ENCODE peak calls at places on chromosome 17, in five cellular contexts. One of them, this sample, is unnamed.

GRCh38 chr17:74151551-74152315 is 51.7 kb upstream of the RPL38 start:
- DNase-seq in CD8-positive, alpha-beta T cell: no peak
- DNase-seq in A673: no peak
- DNase-seq in CD4-positive, CD25-positive, alpha-beta regulatory T cell: no peak
- DNase-seq in mammary epithelial cell: no peak
- DNase-seq in this sample: no peak

GRCh38 chr17:75959839-75960511 is 19.0 kb downstream of the ACOX1 start:
- DNase-seq in CD8-positive, alpha-beta T cell: no peak
- DNase-seq in mammary epithelial cell: no peak
- DNase-seq in A673: no peak
- DNase-seq in CD4-positive, CD25-positive, alpha-beta regulatory T cell: no peak
- DNase-seq in this sample: no peak

GRCh38 chr17:18857864-18858566 is at the start of gene PRPSAP2:
- DNase-seq in CD8-positive, alpha-beta T cell: peak; percentile 82
- DNase-seq in A673: peak; percentile 97
- DNase-seq in CD4-positive, CD25-positive, alpha-beta regulatory T cell: peak; percentile 92
- DNase-seq in mammary epithelial cell: peak; percentile 89
- DNase-seq in this sample: peak; percentile 95

GRCh38 chr17:50064253-50064991 is 8.5 kb downstream of the ITGA3 start:
- DNase-seq in A673: peak; percentile 65
- DNase-seq in CD4-positive, CD25-positive, alpha-beta regulatory T cell: no peak
- DNase-seq in CD8-positive, alpha-beta T cell: no peak
- DNase-seq in mammary epithelial cell: peak; percentile 96
- DNase-seq in this sample: no peak

GRCh38 chr17:60641810-60642220 is 35.8 kb upstream of the BCAS3 start:
- DNase-seq in CD8-positive, alpha-beta T cell: no peak
- DNase-seq in A673: peak; percentile 90
- DNase-seq in mammary epithelial cell: peak; percentile 59
- DNase-seq in CD4-positive, CD25-positive, alpha-beta regulatory T cell: peak; percentile 48
- DNase-seq in this sample: peak; percentile 61

GRCh38 chr17:81044764-81045589 is 10.0 kb downstream of the BAIAP2 start:
- DNase-seq in mammary epithelial cell: peak; percentile 66
- DNase-seq in CD8-positive, alpha-beta T cell: no peak
- DNase-seq in A673: peak; percentile 33
- DNase-seq in CD4-positive, CD25-positive, alpha-beta regulatory T cell: no peak
- DNase-seq in this sample: peak; percentile 85

GRCh38 chr17:21042434-21043295 is at the start of gene USP22:
- DNase-seq in A673: no peak
- DNase-seq in CD8-positive, alpha-beta T cell: no peak
- DNase-seq in mammary epithelial cell: no peak
- DNase-seq in CD4-positive, CD25-positive, alpha-beta regulatory T cell: no peak
- DNase-seq in this sample: peak; percentile 95

GRCh38 chr17:45222273-45222993 is 748 bp downstream of the FMNL1 start:
- DNase-seq in A673: no peak
- DNase-seq in CD8-positive, alpha-beta T cell: no peak
- DNase-seq in mammary epithelial cell: no peak
- DNase-seq in CD4-positive, CD25-positive, alpha-beta regulatory T cell: no peak
- DNase-seq in this sample: no peak

GRCh38 chr17:69810326-69811035 is 264.5 kb upstream of the KCNJ16 start:
- DNase-seq in A673: no peak
- DNase-seq in CD4-positive, CD25-positive, alpha-beta regulatory T cell: no peak
- DNase-seq in mammary epithelial cell: peak; percentile 41
- DNase-seq in CD8-positive, alpha-beta T cell: no peak
- DNase-seq in this sample: no peak

GRCh38 chr17:34865696-34866095 is 95.6 kb downstream of the CCT6B start:
- DNase-seq in CD4-positive, CD25-positive, alpha-beta regulatory T cell: no peak
- DNase-seq in A673: no peak
- DNase-seq in mammary epithelial cell: no peak
- DNase-seq in CD8-positive, alpha-beta T cell: no peak
- DNase-seq in this sample: no peak

GRCh38 chr17:52138350-52138749 is 20.2 kb downstream of the CA10 start:
- DNase-seq in A673: no peak
- DNase-seq in mammary epithelial cell: peak; percentile 73
- DNase-seq in CD4-positive, CD25-positive, alpha-beta regulatory T cell: no peak
- DNase-seq in CD8-positive, alpha-beta T cell: no peak
- DNase-seq in this sample: no peak

GRCh38 chr17:14048169-14048568 is 21.1 kb upstream of the COX10 start:
- DNase-seq in A673: peak; percentile 27
- DNase-seq in CD4-positive, CD25-positive, alpha-beta regulatory T cell: peak; percentile 13
- DNase-seq in mammary epithelial cell: no peak
- DNase-seq in CD8-positive, alpha-beta T cell: no peak
- DNase-seq in this sample: no peak

GRCh38 chr17:31394544-31394943 is 3.1 kb downstream of the RAB11FIP4 start:
- DNase-seq in CD8-positive, alpha-beta T cell: no peak
- DNase-seq in CD4-positive, CD25-positive, alpha-beta regulatory T cell: peak; percentile 27
- DNase-seq in mammary epithelial cell: no peak
- DNase-seq in A673: peak; percentile 54
- DNase-seq in this sample: peak; percentile 24

GRCh38 chr17:57577751-57578607 is 167.1 kb downstream of the CCDC182 start:
- DNase-seq in A673: peak; percentile 91
- DNase-seq in CD4-positive, CD25-positive, alpha-beta regulatory T cell: no peak
- DNase-seq in CD8-positive, alpha-beta T cell: no peak
- DNase-seq in mammary epithelial cell: peak; percentile 55
- DNase-seq in this sample: no peak
- H3K27ac ChIP-seq in A673: peak overlapping the region; percentile 55
- H3K27ac ChIP-seq in CD4-positive, CD25-positive, alpha-beta regulatory T cell: no peak overlapping the region
- H3K27ac ChIP-seq in CD8-positive, alpha-beta T cell: no peak overlapping the region
- H3K27ac ChIP-seq in mammary epithelial cell: no peak overlapping the region
- H3K27ac ChIP-seq in this sample: no peak overlapping the region

GRCh38 chr17:78724544-78724943 is 57.5 kb downstream of the CYTH1 start:
- DNase-seq in mammary epithelial cell: no peak
- DNase-seq in CD4-positive, CD25-positive, alpha-beta regulatory T cell: no peak
- DNase-seq in CD8-positive, alpha-beta T cell: no peak
- DNase-seq in A673: no peak
- DNase-seq in this sample: no peak
- H3K4me1 ChIP-seq in mammary epithelial cell: peaks cover 9% of the 10 kb centered on the region
- H3K4me1 ChIP-seq in CD4-positive, CD25-positive, alpha-beta regulatory T cell: peaks cover 99% of the 10 kb centered on the region
- H3K4me1 ChIP-seq in CD8-positive, alpha-beta T cell: peaks cover 97% of the 10 kb centered on the region
- H3K4me1 ChIP-seq in A673: peaks cover 31% of the 10 kb centered on the region
- H3K4me1 ChIP-seq in this sample: no peaks in the 10 kb centered on the region

DNA sequence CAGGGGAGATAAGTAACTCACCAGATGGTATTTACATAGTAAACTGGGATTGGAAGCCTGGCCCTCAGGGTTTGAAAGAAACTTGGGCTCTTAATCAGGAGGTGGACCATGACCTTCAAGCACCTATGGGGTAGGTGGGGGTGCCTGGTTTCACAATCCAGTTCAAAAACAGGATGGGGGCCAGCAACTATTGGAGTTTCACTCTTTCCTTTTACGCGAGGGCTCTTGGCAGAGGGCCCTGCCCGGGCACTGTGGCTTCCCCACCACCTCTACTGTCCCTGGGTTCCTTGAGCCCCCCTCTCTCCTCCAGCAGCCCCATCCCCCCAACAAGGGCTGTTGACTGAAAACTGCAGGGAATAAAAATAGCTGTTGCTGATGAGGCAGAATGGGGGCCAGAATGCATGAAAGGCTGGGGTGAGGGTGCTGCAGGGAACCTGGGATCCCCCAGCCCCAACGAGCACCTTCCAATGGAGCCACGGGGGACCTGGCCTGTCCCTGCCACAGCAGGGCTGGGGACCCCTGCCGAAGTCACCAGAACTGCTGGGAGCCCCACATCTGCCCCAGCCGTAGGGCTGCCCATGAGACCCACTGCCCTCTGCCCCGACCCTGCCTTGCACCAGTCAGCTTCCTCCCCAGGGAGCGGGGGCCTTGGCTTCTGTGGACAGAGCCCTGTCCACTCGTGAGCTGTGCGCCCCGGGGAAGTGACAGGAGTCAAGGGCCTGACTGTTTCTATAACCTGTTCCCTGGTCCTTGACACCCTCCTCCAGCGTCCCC is 11.1 kb upstream of the PRR29 start:
- DNase-seq in CD4-positive, CD25-positive, alpha-beta regulatory T cell: no peak
- DNase-seq in A673: no peak
- DNase-seq in mammary epithelial cell: no peak
- DNase-seq in CD8-positive, alpha-beta T cell: no peak
- DNase-seq in this sample: no peak
- H3K27ac ChIP-seq in CD4-positive, CD25-positive, alpha-beta regulatory T cell: no peak overlapping the region
- H3K27ac ChIP-seq in A673: no peak overlapping the region
- H3K27ac ChIP-seq in mammary epithelial cell: no peak overlapping the region
- H3K27ac ChIP-seq in CD8-positive, alpha-beta T cell: no peak overlapping the region
- H3K27ac ChIP-seq in this sample: no peak overlapping the region

DNA sequence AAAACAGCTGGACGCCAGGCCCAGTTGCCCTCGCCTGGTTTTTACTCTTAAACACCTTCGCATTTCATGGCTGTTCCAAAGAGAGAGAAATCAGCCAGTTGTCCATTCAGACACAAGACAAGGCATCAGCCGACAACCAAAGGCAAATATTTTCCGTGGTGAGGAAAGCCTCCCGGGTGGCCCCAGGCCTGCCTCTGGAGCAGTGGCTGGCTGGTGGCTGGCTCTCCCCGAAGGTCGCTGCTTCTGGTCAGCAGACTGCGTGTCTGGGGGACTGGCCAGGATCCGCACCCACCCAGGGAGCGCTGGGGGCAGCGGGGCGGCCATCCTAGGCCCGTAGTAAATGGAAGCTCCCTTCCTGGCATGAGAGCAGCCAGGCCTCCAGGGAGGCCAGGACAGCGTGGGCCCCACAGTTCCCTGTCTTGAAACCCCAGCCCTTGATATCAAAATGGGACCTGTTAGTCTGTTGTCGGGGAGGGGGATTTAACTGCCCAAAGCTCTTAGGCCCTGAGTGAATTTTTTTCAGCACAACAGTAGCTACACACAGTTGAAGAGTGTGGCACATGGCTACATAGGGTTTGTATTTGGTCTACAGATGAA is 57.7 kb downstream of the SREBF1 start:
- DNase-seq in mammary epithelial cell: no peak
- DNase-seq in CD4-positive, CD25-positive, alpha-beta regulatory T cell: no peak
- DNase-seq in A673: no peak
- DNase-seq in CD8-positive, alpha-beta T cell: no peak
- DNase-seq in this sample: no peak
- H3K4me1 ChIP-seq in mammary epithelial cell: peaks cover 50% of the 10 kb centered on the region
- H3K4me1 ChIP-seq in CD4-positive, CD25-positive, alpha-beta regulatory T cell: peaks cover 25% of the 10 kb centered on the region
- H3K4me1 ChIP-seq in A673: peaks cover 32% of the 10 kb centered on the region
- H3K4me1 ChIP-seq in CD8-positive, alpha-beta T cell: peaks cover 14% of the 10 kb centered on the region
- H3K4me1 ChIP-seq in this sample: peaks cover 3% of the 10 kb centered on the region

GRCh38 chr17:78981010-78981888 is 1.5 kb upstream of the LGALS3BP start:
- DNase-seq in CD4-positive, CD25-positive, alpha-beta regulatory T cell: no peak
- DNase-seq in mammary epithelial cell: no peak
- DNase-seq in CD8-positive, alpha-beta T cell: no peak
- DNase-seq in A673: no peak
- DNase-seq in this sample: no peak
- H3K27ac ChIP-seq in CD4-positive, CD25-positive, alpha-beta regulatory T cell: no peak overlapping the region
- H3K27ac ChIP-seq in mammary epithelial cell: no peak overlapping the region
- H3K27ac ChIP-seq in CD8-positive, alpha-beta T cell: no peak overlapping the region
- H3K27ac ChIP-seq in A673: peak overlapping the region; percentile 71
- H3K27ac ChIP-seq in this sample: no peak overlapping the region

GRCh38 chr17:12421077-12421476 is 244.6 kb upstream of the MYOCD start:
- DNase-seq in mammary epithelial cell: no peak
- DNase-seq in CD4-positive, CD25-positive, alpha-beta regulatory T cell: no peak
- DNase-seq in A673: no peak
- DNase-seq in CD8-positive, alpha-beta T cell: no peak
- DNase-seq in this sample: no peak
- H3K4me1 ChIP-seq in mammary epithelial cell: no peaks in the 10 kb centered on the region
- H3K4me1 ChIP-seq in CD4-positive, CD25-positive, alpha-beta regulatory T cell: no peaks in the 10 kb centered on the region
- H3K4me1 ChIP-seq in A673: no peaks in the 10 kb centered on the region
- H3K4me1 ChIP-seq in CD8-positive, alpha-beta T cell: no peaks in the 10 kb centered on the region
- H3K4me1 ChIP-seq in this sample: no peaks in the 10 kb centered on the region

DNA sequence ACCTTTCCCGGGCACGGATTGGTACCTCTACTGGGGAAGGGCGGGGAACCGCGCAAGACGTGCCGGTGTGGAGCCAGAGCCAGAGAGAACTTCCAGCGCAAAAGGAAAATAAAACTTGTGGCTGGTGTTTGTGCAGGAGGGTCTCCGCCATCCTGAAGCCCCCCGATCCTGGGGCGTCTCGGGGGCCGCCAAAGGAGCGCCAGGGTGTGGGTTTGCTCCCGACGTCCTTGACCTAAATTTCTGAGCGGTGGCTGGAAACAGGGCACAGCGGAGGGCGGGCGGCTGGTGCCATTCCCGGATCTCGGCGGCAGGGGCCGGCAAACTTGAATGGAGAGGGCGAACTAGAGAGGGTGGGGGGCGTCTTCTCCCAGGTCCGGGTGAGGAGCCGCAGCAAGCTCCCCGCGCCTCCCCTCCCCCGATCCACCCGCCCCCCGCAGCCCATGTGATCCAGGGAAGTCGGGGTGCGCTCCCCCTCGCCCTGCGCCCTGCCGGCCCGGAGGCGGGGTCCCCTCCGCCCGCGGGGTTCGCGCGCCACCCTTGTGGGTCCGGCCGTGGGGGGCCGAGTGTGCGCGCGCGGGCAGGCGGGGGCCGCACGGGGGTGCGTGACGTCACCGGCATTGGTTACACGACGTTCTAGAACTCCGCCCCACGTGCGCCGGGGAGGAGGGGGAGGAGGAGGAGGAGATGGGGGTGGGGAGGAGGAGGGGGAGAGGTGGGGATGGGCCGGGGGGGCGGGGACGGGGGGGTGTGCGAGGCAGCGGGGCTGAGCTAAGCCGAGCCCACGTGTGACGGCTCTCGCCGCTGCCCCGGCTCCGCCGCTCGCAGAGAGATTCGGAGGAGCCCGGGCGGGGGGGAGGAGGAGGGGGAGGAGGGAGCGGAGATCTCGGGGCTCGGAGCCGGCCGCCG is at the start of gene MSI2:
- DNase-seq in mammary epithelial cell: peak; percentile 76
- DNase-seq in CD8-positive, alpha-beta T cell: peak; percentile 87
- DNase-seq in A673: peak; percentile 93
- DNase-seq in CD4-positive, CD25-positive, alpha-beta regulatory T cell: peak; percentile 88
- DNase-seq in this sample: peak; percentile 87
- H3K27ac ChIP-seq in mammary epithelial cell: peak within 1 kb of the TSS; percentile 61
- H3K27ac ChIP-seq in CD8-positive, alpha-beta T cell: peak within 1 kb of the TSS; percentile 64
- H3K27ac ChIP-seq in A673: peak within 1 kb of the TSS; percentile 74
- H3K27ac ChIP-seq in CD4-positive, CD25-positive, alpha-beta regulatory T cell: peak within 1 kb of the TSS; percentile 83
- H3K27ac ChIP-seq in this sample: peak within 1 kb of the TSS; percentile 87

GRCh38 chr17:78976907-78977680 is 2.6 kb downstream of the LGALS3BP start:
- DNase-seq in A673: no peak
- DNase-seq in CD4-positive, CD25-positive, alpha-beta regulatory T cell: no peak
- DNase-seq in CD8-positive, alpha-beta T cell: no peak
- DNase-seq in mammary epithelial cell: no peak
- DNase-seq in this sample: no peak
- H3K4me1 ChIP-seq in A673: peaks cover 37% of the 10 kb centered on the region
- H3K4me1 ChIP-seq in CD4-positive, CD25-positive, alpha-beta regulatory T cell: peaks cover 7% of the 10 kb centered on the region
- H3K4me1 ChIP-seq in CD8-positive, alpha-beta T cell: peaks cover 25% of the 10 kb centered on the region
- H3K4me1 ChIP-seq in mammary epithelial cell: peaks cover 66% of the 10 kb centered on the region
- H3K4me1 ChIP-seq in this sample: no peaks in the 10 kb centered on the region

GRCh38 chr17:46984892-46985291 is 5.8 kb upstream of the RPRML start:
- DNase-seq in CD8-positive, alpha-beta T cell: no peak
- DNase-seq in A673: no peak
- DNase-seq in mammary epithelial cell: no peak
- DNase-seq in CD4-positive, CD25-positive, alpha-beta regulatory T cell: no peak
- DNase-seq in this sample: no peak
- H3K27ac ChIP-seq in CD8-positive, alpha-beta T cell: no peak overlapping the region
- H3K27ac ChIP-seq in A673: no peak overlapping the region
- H3K27ac ChIP-seq in mammary epithelial cell: no peak overlapping the region
- H3K27ac ChIP-seq in CD4-positive, CD25-positive, alpha-beta regulatory T cell: no peak overlapping the region
- H3K27ac ChIP-seq in this sample: peak overlapping the region; percentile 28

This sample was measured in pancreas.